ENCODE peak calls at places on chromosomes 13 and 19, in six cellular contexts. H is gastrocnemius medialis, C is NCI-H187, F is fibroblast of pulmonary artery, Q is NCI-H748 treated with DMSO at 0.1 percent for 48 hours, R is stomach. B is an unnamed sample.

GRCh38 chr13:44759222-44759721 is 183.1 kb upstream of the TSC22D1 start:
- DNase-seq in H (peak), C (peak), F (no peak), Q (peak), R (peak), B (no peak)

GRCh38 chr13:77028202-77028601 is 1.2 kb upstream of the FBXL3 start:
- DNase-seq in H (peak), C (no peak), F (peak), Q (peak), R (no peak), B (no peak)

GRCh38 chr13:19742651-19743050 is 40.1 kb downstream of the PSPC1 start:
- DNase-seq in H (no peak), C (no peak), F (no peak), Q (no peak), R (no peak), B (no peak)

GRCh38 chr19:36051637-36052036 is 2.4 kb downstream of the THAP8 start:
- DNase-seq in H (no peak), C (no peak), F (no peak), Q (no peak), R (no peak), B (no peak)

GRCh38 chr19:34274827-34275625 is 20.7 kb downstream of the GARRE1 start:
- DNase-seq in H (no peak), C (no peak), F (peak), Q (no peak), R (no peak), B (peak)

GRCh38 chr19:45075215-45076028 is 856 bp downstream of the ZNF296 start:
- DNase-seq in H (peak), C (no peak), F (no peak), Q (peak), R (peak), B (no peak)

GRCh38 chr13:52850396-52851152 is 2.1 kb upstream of the PCDH8 start:
- DNase-seq in H (no peak), C (peak), F (peak), Q (peak), R (peak), B (no peak)

GRCh38 chr13:97339019-97339988 is 94.7 kb upstream of the RAP2A start:
- DNase-seq in H (peak), C (no peak), F (peak), Q (no peak), R (peak), B (no peak)

GRCh38 chr13:110297011-110297410 is 9.9 kb downstream of the COL4A1 start:
- DNase-seq in H (no peak), C (no peak), F (no peak), Q (no peak), R (no peak), B (no peak)

GRCh38 chr19:49554701-49555181 is 25.6 kb downstream of the NOSIP start:
- DNase-seq in H (no peak), C (no peak), F (no peak), Q (no peak), R (no peak), B (peak)

GRCh38 chr13:106851251-106851650 is 283.3 kb upstream of the ARGLU1 start:
- DNase-seq in H (no peak), C (no peak), F (peak), Q (no peak), R (no peak), B (no peak)

GRCh38 chr13:29523199-29523931 is 72.1 kb downstream of the SLC7A1 start:
- DNase-seq in H (peak), C (no peak), F (peak), Q (no peak), R (no peak), B (peak)

GRCh38 chr13:53411443-53411842 is 382.8 kb downstream of the OLFM4 start:
- DNase-seq in H (no peak), C (no peak), F (no peak), Q (peak), R (no peak), B (no peak)

GRCh38 chr13:97982286-97982685 is 28.8 kb downstream of the IPO5 start:
- DNase-seq in H (no peak), C (no peak), F (peak), Q (no peak), R (no peak), B (peak)

GRCh38 chr19:5949792-5950305 is 28.1 kb downstream of the RANBP3 start:
- DNase-seq in H (no peak), C (peak), F (no peak), Q (no peak), R (peak), B (no peak)

GRCh38 chr19:38664503-38665211 is 17.2 kb downstream of the ACTN4 start:
- DNase-seq in H (no peak), C (no peak), F (no peak), Q (no peak), R (no peak), B (no peak)

GRCh38 chr19:3618144-3618810 is 8.3 kb downstream of the CACTIN start:
- DNase-seq in H (peak), C (no peak), F (peak), Q (no peak), R (peak), B (peak)

GRCh38 chr13:22108283-22108897 is 437.5 kb downstream of the FGF9 start:
- DNase-seq in H (no peak), C (no peak), F (no peak), Q (no peak), R (no peak), B (no peak)

GRCh38 chr19:10290876-10291553 is 1.3 kb downstream of the ICAM5 start:
- DNase-seq in H (peak), C (no peak), F (no peak), Q (no peak), R (peak), B (no peak)

GRCh38 chr13:41019027-41019487 is at the start of gene ELF1:
- DNase-seq in H (peak), C (no peak), F (peak), Q (peak), R (peak), B (peak)

GRCh38 chr19:11821474-11821873 is 7.4 kb downstream of the ZNF440 start:
- DNase-seq in H (no peak), C (no peak), F (peak), Q (no peak), R (no peak), B (no peak)

GRCh38 chr19:41297628-41298326 is 12.2 kb upstream of the CCDC97 start:
- DNase-seq in H (peak), C (no peak), F (no peak), Q (no peak), R (peak), B (no peak)

GRCh38 chr13:114129649-114130062 is 2.8 kb downstream of the RASA3 start:
- DNase-seq in H (no peak), C (no peak), F (no peak), Q (no peak), R (no peak), B (peak)

GRCh38 chr13:48232420-48233096 is 448 bp upstream of the ITM2B start:
- DNase-seq in H (no peak), C (no peak), F (no peak), Q (no peak), R (peak), B (no peak)

GRCh38 chr13:24503376-24503690 is 9.2 kb downstream of the PARP4 start:
- DNase-seq in H (no peak), C (no peak), F (no peak), Q (no peak), R (no peak), B (no peak)

GRCh38 chr13:114004416-114005205 is 30.7 kb upstream of the C13orf46 start:
- DNase-seq in H (peak), C (no peak), F (peak), Q (no peak), R (peak), B (peak)

GRCh38 chr13:113888701-113889330 is 24.9 kb upstream of the GAS6 start:
- DNase-seq in H (no peak), C (no peak), F (no peak), Q (no peak), R (no peak), B (no peak)

GRCh38 chr19:55460670-55461258 is 678 bp downstream of the ISOC2 start:
- DNase-seq in H (peak), C (peak), F (peak), Q (peak), R (peak), B (peak)

GRCh38 chr19:7888145-7888825 is at the start of gene LRRC8E:
- DNase-seq in H (no peak), C (no peak), F (peak), Q (no peak), R (peak), B (no peak)

GRCh38 chr13:21212138-21212775 is 35.8 kb downstream of the MRPL57 start:
- DNase-seq in H (no peak), C (no peak), F (no peak), Q (no peak), R (no peak), B (no peak)

GRCh38 chr13:42906257-42906656 is 85.8 kb downstream of the EPSTI1 start:
- DNase-seq in H (no peak), C (no peak), F (no peak), Q (no peak), R (no peak), B (no peak)

B was measured in dermis microvascular lymphatic vessel endothelial cell.